ENCODE peak calls at places on chromosomes 4 and X, in seven cellular contexts. W is H9, A is foreskin fibroblast, T is tibial nerve, P is epithelial cell of proximal tubule, F is AG09309, X is K562. Y is an unnamed sample.

GRCh38 chr4:5962416-5962815 is 55.8 kb downstream of the C4orf50 start:
- DNase-seq in W (no peak), A (no peak), T (no peak), P (no peak), F (no peak), X (no peak), Y (no peak)

GRCh38 chrX:49853661-49854060 is 24.6 kb downstream of the PAGE4 start:
- DNase-seq in W (no peak), A (no peak), T (no peak), P (no peak), F (no peak), X (no peak), Y (no peak)

GRCh38 chrX:100368167-100368566 is 41.9 kb downstream of the PCDH19 start:
- DNase-seq in W (peak; percentile 44), A (no peak), T (no peak), P (no peak), F (no peak), X (no peak), Y (no peak)

GRCh38 chr4:10096976-10097330 is 19.6 kb downstream of the WDR1 start:
- DNase-seq in W (no peak), A (no peak), T (no peak), P (no peak), F (no peak), X (no peak), Y (no peak)

GRCh38 chr4:153771058-153771457 is 11.2 kb upstream of the RNF175 start:
- DNase-seq in W (no peak), A (peak; percentile 57), T (no peak), P (no peak), F (no peak), X (no peak), Y (no peak)

GRCh38 chr4:2660596-2661211 is 95.4 kb downstream of the TNIP2 start:
- DNase-seq in W (no peak), A (peak; percentile 53), T (no peak), P (no peak), F (no peak), X (no peak), Y (no peak)

GRCh38 chrX:100895365-100896075 is 21.4 kb upstream of the NOX1 start:
- DNase-seq in W (peak; percentile 52), A (peak; percentile 66), T (peak; percentile 4), P (no peak), F (no peak), X (no peak), Y (no peak)

GRCh38 chr4:38424171-38424871 is 239.7 kb upstream of the KLF3 start:
- DNase-seq in W (peak; percentile 71), A (no peak), T (no peak), P (no peak), F (no peak), X (no peak), Y (no peak)

GRCh38 chr4:138734746-138735145 is 280.8 kb upstream of the NOCT start:
- DNase-seq in W (no peak), A (peak; percentile 83), T (no peak), P (no peak), F (no peak), X (no peak), Y (no peak)

GRCh38 chr4:1403177-1403583 is 3.1 kb downstream of the NKX1-1 start:
- DNase-seq in W (peak; percentile 46), A (no peak), T (no peak), P (no peak), F (no peak), X (no peak), Y (no peak)

GRCh38 chr4:145058256-145058655 is 39.7 kb downstream of the ANAPC10 start:
- DNase-seq in W (no peak), A (no peak), T (no peak), P (no peak), F (no peak), X (no peak), Y (no peak)

GRCh38 chr4:98381306-98381705 is 120.1 kb downstream of the RAP1GDS1 start:
- DNase-seq in W (no peak), A (no peak), T (no peak), P (no peak), F (no peak), X (no peak), Y (no peak)

GRCh38 chrX:14819766-14820165 is 53.1 kb downstream of the FANCB start:
- DNase-seq in W (no peak), A (no peak), T (no peak), P (no peak), F (no peak), X (no peak), Y (no peak)

GRCh38 chr4:26819026-26819425 is 41.6 kb upstream of the STIM2 start:
- DNase-seq in W (peak; percentile 58), A (no peak), T (no peak), P (no peak), F (no peak), X (no peak), Y (no peak)

GRCh38 chr4:10982305-10982704 is 297.7 kb upstream of the CLNK start:
- DNase-seq in W (peak; percentile 40), A (no peak), T (no peak), P (no peak), F (no peak), X (no peak), Y (no peak)

GRCh38 chr4:171717231-171717720 is 95.9 kb upstream of the GALNTL6 start:
- DNase-seq in W (no peak), A (no peak), T (no peak), P (no peak), F (no peak), X (no peak), Y (no peak)

GRCh38 chr4:171715973-171716372 is 97.2 kb upstream of the GALNTL6 start:
- DNase-seq in W (no peak), A (no peak), T (no peak), P (no peak), F (no peak), X (no peak), Y (no peak)

GRCh38 chr4:171714791-171715454 is 98.3 kb upstream of the GALNTL6 start:
- DNase-seq in W (no peak), A (no peak), T (no peak), P (no peak), F (no peak), X (no peak), Y (no peak)

GRCh38 chr4:171719691-171720090 is 93.5 kb upstream of the GALNTL6 start:
- DNase-seq in W (no peak), A (no peak), T (no peak), P (no peak), F (no peak), X (no peak), Y (no peak)

DNA sequence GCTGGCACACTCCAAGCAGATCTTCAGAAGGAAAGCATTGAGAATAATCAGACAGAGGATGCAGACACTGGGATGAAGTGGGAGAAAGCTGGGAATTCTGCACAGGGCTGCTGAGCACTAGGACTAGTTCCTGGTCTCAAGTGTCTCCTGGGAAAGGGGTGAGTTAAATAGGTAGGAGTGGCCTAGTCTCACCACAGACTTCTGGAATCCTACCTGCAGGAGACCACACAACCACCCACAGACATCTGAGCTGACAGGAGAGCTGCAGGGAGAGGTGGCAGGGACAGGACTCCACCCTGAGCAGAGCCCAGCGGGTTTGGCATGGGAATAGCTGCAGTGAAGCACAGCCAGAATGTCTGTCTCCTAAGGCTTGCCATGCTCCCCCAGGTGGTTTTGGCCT is 95.1 kb upstream of the GALNTL6 start:
- DNase-seq in W (no peak), A (no peak), T (no peak), P (no peak), F (no peak), X (no peak), Y (no peak)
- TF ChIP-seq CTCF in W (no peak), A (no peak), T (no peak), P (no peak), F (no peak), X (no peak), Y (no peak)

DNA sequence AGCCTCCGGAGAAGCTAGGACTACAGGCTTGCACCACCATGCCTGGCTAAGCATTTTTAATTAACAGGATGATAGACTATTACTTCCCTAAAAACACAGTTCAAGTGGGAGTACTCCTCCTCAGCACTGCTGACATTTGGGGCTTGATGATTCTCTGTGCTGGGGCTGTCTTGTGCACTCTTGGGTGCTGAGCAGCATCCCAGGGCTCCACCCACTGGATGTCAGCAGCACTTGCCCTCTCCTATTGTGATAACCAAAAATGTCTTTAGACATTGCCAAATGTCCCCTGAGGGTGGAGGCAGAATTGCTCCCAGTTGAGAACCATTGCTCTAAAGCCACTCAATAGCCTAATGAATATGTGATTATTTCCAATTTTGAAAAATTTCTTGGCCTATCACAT is 60.4 kb downstream of the CLCN4 start:
- DNase-seq in W (no peak), A (peak; percentile 18), T (no peak), P (no peak), F (no peak), X (no peak), Y (no peak)
- TF ChIP-seq CTCF in W (no peak), A (no peak), T (no peak), P (no peak), F (no peak), X (no peak), Y (no peak)

DNA sequence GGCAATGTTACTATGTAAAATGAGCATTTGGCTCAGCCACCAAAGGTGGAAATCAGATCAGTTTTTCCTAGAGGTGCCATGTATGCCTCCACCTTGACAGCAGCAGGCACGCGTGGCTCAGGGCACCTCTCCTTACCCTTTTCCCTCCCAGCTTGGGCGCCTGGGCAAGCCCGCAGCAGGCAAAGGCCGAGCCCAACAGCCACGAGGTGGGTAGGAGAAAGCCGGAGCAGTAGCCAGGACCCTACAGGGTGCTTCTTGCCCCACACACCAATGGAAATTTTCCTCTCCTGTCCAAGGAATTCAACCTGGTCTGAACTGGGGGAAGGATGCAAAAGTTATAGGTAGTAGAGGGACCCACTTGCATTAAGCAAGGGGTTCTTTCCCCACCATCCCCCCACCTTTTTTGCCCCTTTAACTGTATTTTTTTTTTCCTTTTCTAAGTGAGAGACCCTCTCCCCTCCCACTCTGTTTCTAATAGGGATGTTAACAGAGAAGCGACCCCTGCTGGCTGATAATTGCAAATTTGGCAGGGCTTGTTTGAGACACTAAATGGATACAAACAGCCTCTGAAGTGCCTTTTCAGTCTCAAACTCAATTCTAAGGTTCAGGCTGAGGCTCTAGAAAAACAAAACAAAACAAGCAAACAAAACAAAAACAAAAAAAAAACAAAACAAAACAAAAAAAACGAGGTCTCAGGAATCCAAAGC is 895.1 kb downstream of the PCDH18 start:
- DNase-seq in W (peak; percentile 53), A (no peak), T (no peak), P (no peak), F (no peak), X (peak; percentile 19), Y (no peak)
- TF ChIP-seq CTCF in W (peak; percentile 70), A (peak; percentile 28), T (no peak), P (peak; percentile 72), F (no peak), X (peak; percentile 29), Y (no peak)

GRCh38 chr4:105466580-105466979 is 7.3 kb downstream of the PPA2 start:
- DNase-seq in W (no peak), A (no peak), T (no peak), P (no peak), F (no peak), X (no peak), Y (no peak)

GRCh38 chr4:105473340-105474109 is at the start of gene PPA2:
- DNase-seq in W (peak; percentile 86), A (peak; percentile 95), T (peak; percentile 81), P (no peak), F (peak; percentile 64), X (peak; percentile 85), Y (peak; percentile 55)

GRCh38 chr4:105474110-105474518 is 252 bp upstream of the PPA2 start:
- DNase-seq in W (peak; percentile 88), A (peak; percentile 96), T (peak; percentile 76), P (no peak), F (no peak), X (no peak), Y (no peak)

GRCh38 chr4:105472871-105473339 is 957 bp downstream of the PPA2 start:
- DNase-seq in W (no peak), A (no peak), T (no peak), P (no peak), F (no peak), X (peak; percentile 24), Y (no peak)

GRCh38 chr4:105471566-105472176 is 2.2 kb downstream of the PPA2 start:
- DNase-seq in W (peak; percentile 73), A (peak; percentile 79), T (peak; percentile 86), P (no peak), F (peak; percentile 27), X (peak; percentile 72), Y (no peak)
- TF ChIP-seq CTCF in W (peak; percentile 77), A (peak; percentile 55), T (peak; percentile 54), P (peak; percentile 78), F (peak; percentile 71), X (peak; percentile 70), Y (peak; percentile 67)

Y was measured in AG04449.